ENCODE peak calls at places on chromosomes 6 and 20, in seven cellular contexts. One of them, this sample, is unnamed.

GRCh38 chr6:168533428-168533827 is 92.4 kb downstream of the SMOC2 start:
- DNase-seq in NCI-H2171 treated with DMSO at 0.1 percent for 48 hours: no peak
- DNase-seq in breast epithelium: no peak
- DNase-seq in cerebellum: no peak
- DNase-seq in fibroblast of the conjunctiva: no peak
- DNase-seq in NCI-H2081: no peak
- DNase-seq in colonic mucosa: no peak
- DNase-seq in this sample: no peak

GRCh38 chr20:32621071-32621913 is 36.2 kb upstream of the NOL4L start:
- DNase-seq in NCI-H2171 treated with DMSO at 0.1 percent for 48 hours: peak; percentile 41
- DNase-seq in breast epithelium: no peak
- DNase-seq in cerebellum: no peak
- DNase-seq in fibroblast of the conjunctiva: no peak
- DNase-seq in NCI-H2081: no peak
- DNase-seq in colonic mucosa: no peak
- DNase-seq in this sample: peak; percentile 83

GRCh38 chr6:6626227-6626626 is 37.7 kb downstream of the LY86 start:
- DNase-seq in NCI-H2171 treated with DMSO at 0.1 percent for 48 hours: peak; percentile 48
- DNase-seq in breast epithelium: no peak
- DNase-seq in cerebellum: no peak
- DNase-seq in fibroblast of the conjunctiva: no peak
- DNase-seq in NCI-H2081: no peak
- DNase-seq in colonic mucosa: no peak
- DNase-seq in this sample: no peak

GRCh38 chr6:167153523-167153959 is 4.2 kb downstream of the GPR31 start:
- DNase-seq in NCI-H2171 treated with DMSO at 0.1 percent for 48 hours: no peak
- DNase-seq in breast epithelium: no peak
- DNase-seq in cerebellum: no peak
- DNase-seq in fibroblast of the conjunctiva: no peak
- DNase-seq in NCI-H2081: no peak
- DNase-seq in colonic mucosa: no peak
- DNase-seq in this sample: no peak

GRCh38 chr6:16585805-16586204 is 175.5 kb downstream of the ATXN1 start:
- DNase-seq in NCI-H2171 treated with DMSO at 0.1 percent for 48 hours: no peak
- DNase-seq in breast epithelium: no peak
- DNase-seq in cerebellum: no peak
- DNase-seq in fibroblast of the conjunctiva: no peak
- DNase-seq in NCI-H2081: no peak
- DNase-seq in colonic mucosa: no peak
- DNase-seq in this sample: peak; percentile 65

GRCh38 chr6:169933839-169934698 is 182.6 kb downstream of the ERMARD start:
- DNase-seq in NCI-H2171 treated with DMSO at 0.1 percent for 48 hours: no peak
- DNase-seq in breast epithelium: peak; percentile 39
- DNase-seq in cerebellum: peak; percentile 77
- DNase-seq in fibroblast of the conjunctiva: no peak
- DNase-seq in NCI-H2081: no peak
- DNase-seq in colonic mucosa: peak; percentile 55
- DNase-seq in this sample: no peak

GRCh38 chr6:65566117-65566516 is 140.9 kb downstream of the EYS start:
- DNase-seq in NCI-H2171 treated with DMSO at 0.1 percent for 48 hours: no peak
- DNase-seq in breast epithelium: no peak
- DNase-seq in cerebellum: no peak
- DNase-seq in fibroblast of the conjunctiva: no peak
- DNase-seq in NCI-H2081: no peak
- DNase-seq in colonic mucosa: no peak
- DNase-seq in this sample: peak; percentile 44

GRCh38 chr6:144176043-144176442 is 25.7 kb downstream of the STX11 start:
- DNase-seq in NCI-H2171 treated with DMSO at 0.1 percent for 48 hours: no peak
- DNase-seq in breast epithelium: no peak
- DNase-seq in cerebellum: no peak
- DNase-seq in fibroblast of the conjunctiva: no peak
- DNase-seq in NCI-H2081: no peak
- DNase-seq in colonic mucosa: no peak
- DNase-seq in this sample: no peak

GRCh38 chr20:10540636-10541493 is 105.8 kb downstream of the SLX4IP start:
- DNase-seq in NCI-H2171 treated with DMSO at 0.1 percent for 48 hours: no peak
- DNase-seq in breast epithelium: no peak
- DNase-seq in cerebellum: no peak
- DNase-seq in fibroblast of the conjunctiva: peak; percentile 51
- DNase-seq in NCI-H2081: no peak
- DNase-seq in colonic mucosa: no peak
- DNase-seq in this sample: no peak

GRCh38 chr6:158570681-158570962 is 10.7 kb downstream of the TMEM181 start:
- DNase-seq in NCI-H2171 treated with DMSO at 0.1 percent for 48 hours: no peak
- DNase-seq in breast epithelium: no peak
- DNase-seq in cerebellum: no peak
- DNase-seq in fibroblast of the conjunctiva: no peak
- DNase-seq in NCI-H2081: no peak
- DNase-seq in colonic mucosa: no peak
- DNase-seq in this sample: no peak

GRCh38 chr20:1830240-1830639 is 65.0 kb upstream of the SIRPA start:
- DNase-seq in NCI-H2171 treated with DMSO at 0.1 percent for 48 hours: no peak
- DNase-seq in breast epithelium: no peak
- DNase-seq in cerebellum: no peak
- DNase-seq in fibroblast of the conjunctiva: no peak
- DNase-seq in NCI-H2081: no peak
- DNase-seq in colonic mucosa: no peak
- DNase-seq in this sample: no peak

GRCh38 chr6:106103728-106104109 is 17.6 kb downstream of the PRDM1 start:
- DNase-seq in NCI-H2171 treated with DMSO at 0.1 percent for 48 hours: no peak
- DNase-seq in breast epithelium: peak; percentile 68
- DNase-seq in cerebellum: no peak
- DNase-seq in fibroblast of the conjunctiva: no peak
- DNase-seq in NCI-H2081: no peak
- DNase-seq in colonic mucosa: peak; percentile 51
- DNase-seq in this sample: peak; percentile 52

GRCh38 chr6:52284131-52284459 is 447 bp downstream of the MCM3 start:
- DNase-seq in NCI-H2171 treated with DMSO at 0.1 percent for 48 hours: peak; percentile 62
- DNase-seq in breast epithelium: peak; percentile 26
- DNase-seq in cerebellum: no peak
- DNase-seq in fibroblast of the conjunctiva: no peak
- DNase-seq in NCI-H2081: peak; percentile 63
- DNase-seq in colonic mucosa: peak; percentile 66
- DNase-seq in this sample: peak; percentile 83

GRCh38 chr6:35354361-35355135 is 12.2 kb downstream of the PPARD start:
- DNase-seq in NCI-H2171 treated with DMSO at 0.1 percent for 48 hours: no peak
- DNase-seq in breast epithelium: no peak
- DNase-seq in cerebellum: no peak
- DNase-seq in fibroblast of the conjunctiva: no peak
- DNase-seq in NCI-H2081: no peak
- DNase-seq in colonic mucosa: no peak
- DNase-seq in this sample: no peak

GRCh38 chr6:8628063-8628462 is 192.7 kb upstream of the SLC35B3 start:
- DNase-seq in NCI-H2171 treated with DMSO at 0.1 percent for 48 hours: no peak
- DNase-seq in breast epithelium: no peak
- DNase-seq in cerebellum: no peak
- DNase-seq in fibroblast of the conjunctiva: no peak
- DNase-seq in NCI-H2081: no peak
- DNase-seq in colonic mucosa: no peak
- DNase-seq in this sample: no peak

GRCh38 chr6:28134716-28135115 is 7.0 kb upstream of the ZKSCAN8 start:
- DNase-seq in NCI-H2171 treated with DMSO at 0.1 percent for 48 hours: no peak
- DNase-seq in breast epithelium: no peak
- DNase-seq in cerebellum: no peak
- DNase-seq in fibroblast of the conjunctiva: no peak
- DNase-seq in NCI-H2081: no peak
- DNase-seq in colonic mucosa: no peak
- DNase-seq in this sample: no peak

GRCh38 chr20:10910535-10911239 is 236.9 kb upstream of the JAG1 start:
- DNase-seq in NCI-H2171 treated with DMSO at 0.1 percent for 48 hours: no peak
- DNase-seq in breast epithelium: no peak
- DNase-seq in cerebellum: no peak
- DNase-seq in fibroblast of the conjunctiva: no peak
- DNase-seq in NCI-H2081: no peak
- DNase-seq in colonic mucosa: no peak
- DNase-seq in this sample: no peak

GRCh38 chr6:54722328-54722727 is 124.2 kb upstream of the FAM83B start:
- DNase-seq in NCI-H2171 treated with DMSO at 0.1 percent for 48 hours: no peak
- DNase-seq in breast epithelium: no peak
- DNase-seq in cerebellum: no peak
- DNase-seq in fibroblast of the conjunctiva: no peak
- DNase-seq in NCI-H2081: no peak
- DNase-seq in colonic mucosa: no peak
- DNase-seq in this sample: no peak

GRCh38 chr6:67683960-67684359 is 951.1 kb upstream of the ADGRB3 start:
- DNase-seq in NCI-H2171 treated with DMSO at 0.1 percent for 48 hours: no peak
- DNase-seq in breast epithelium: no peak
- DNase-seq in cerebellum: no peak
- DNase-seq in fibroblast of the conjunctiva: peak; percentile 4
- DNase-seq in NCI-H2081: no peak
- DNase-seq in colonic mucosa: no peak
- DNase-seq in this sample: peak; percentile 66

GRCh38 chr6:79469381-79470246 is 67.6 kb downstream of the LCA5 start:
- DNase-seq in NCI-H2171 treated with DMSO at 0.1 percent for 48 hours: no peak
- DNase-seq in breast epithelium: no peak
- DNase-seq in cerebellum: no peak
- DNase-seq in fibroblast of the conjunctiva: no peak
- DNase-seq in NCI-H2081: no peak
- DNase-seq in colonic mucosa: no peak
- DNase-seq in this sample: no peak

GRCh38 chr20:3165473-3166337 is 6.0 kb upstream of the FASTKD5 start:
- DNase-seq in NCI-H2171 treated with DMSO at 0.1 percent for 48 hours: peak; percentile 95
- DNase-seq in breast epithelium: no peak
- DNase-seq in cerebellum: peak; percentile 60
- DNase-seq in fibroblast of the conjunctiva: no peak
- DNase-seq in NCI-H2081: peak; percentile 41
- DNase-seq in colonic mucosa: no peak
- DNase-seq in this sample: no peak

GRCh38 chr6:49557177-49557576 is 6.7 kb downstream of the C6orf141 start:
- DNase-seq in NCI-H2171 treated with DMSO at 0.1 percent for 48 hours: no peak
- DNase-seq in breast epithelium: no peak
- DNase-seq in cerebellum: no peak
- DNase-seq in fibroblast of the conjunctiva: no peak
- DNase-seq in NCI-H2081: peak; percentile 8
- DNase-seq in colonic mucosa: no peak
- DNase-seq in this sample: no peak

GRCh38 chr6:80215063-80215462 is 108.6 kb downstream of the BCKDHB start:
- DNase-seq in NCI-H2171 treated with DMSO at 0.1 percent for 48 hours: no peak
- DNase-seq in breast epithelium: no peak
- DNase-seq in cerebellum: no peak
- DNase-seq in fibroblast of the conjunctiva: no peak
- DNase-seq in NCI-H2081: no peak
- DNase-seq in colonic mucosa: no peak
- DNase-seq in this sample: no peak

GRCh38 chr20:21520702-21521595 is 7.1 kb upstream of the NKX2-2 start:
- DNase-seq in NCI-H2171 treated with DMSO at 0.1 percent for 48 hours: peak; percentile 40
- DNase-seq in breast epithelium: no peak
- DNase-seq in cerebellum: no peak
- DNase-seq in fibroblast of the conjunctiva: no peak
- DNase-seq in NCI-H2081: peak; percentile 71
- DNase-seq in colonic mucosa: no peak
- DNase-seq in this sample: no peak

GRCh38 chr20:51703446-51704287 is 64.5 kb downstream of the ATP9A start:
- DNase-seq in NCI-H2171 treated with DMSO at 0.1 percent for 48 hours: no peak
- DNase-seq in breast epithelium: no peak
- DNase-seq in cerebellum: no peak
- DNase-seq in fibroblast of the conjunctiva: no peak
- DNase-seq in NCI-H2081: no peak
- DNase-seq in colonic mucosa: no peak
- DNase-seq in this sample: no peak

GRCh38 chr20:10219452-10219791 is 792 bp downstream of the SNAP25 start:
- DNase-seq in NCI-H2171 treated with DMSO at 0.1 percent for 48 hours: peak; percentile 80
- DNase-seq in breast epithelium: peak; percentile 44
- DNase-seq in cerebellum: peak; percentile 60
- DNase-seq in fibroblast of the conjunctiva: peak; percentile 30
- DNase-seq in NCI-H2081: peak; percentile 72
- DNase-seq in colonic mucosa: peak; percentile 62
- DNase-seq in this sample: peak; percentile 71

GRCh38 chr6:105087571-105088211 is 92.1 kb downstream of the POPDC3 start:
- DNase-seq in NCI-H2171 treated with DMSO at 0.1 percent for 48 hours: peak; percentile 80
- DNase-seq in breast epithelium: no peak
- DNase-seq in cerebellum: peak; percentile 27
- DNase-seq in fibroblast of the conjunctiva: peak; percentile 56
- DNase-seq in NCI-H2081: peak; percentile 33
- DNase-seq in colonic mucosa: peak; percentile 35
- DNase-seq in this sample: peak; percentile 71

GRCh38 chr20:63501818-63502670 is 3.2 kb upstream of the EEF1A2 start:
- DNase-seq in NCI-H2171 treated with DMSO at 0.1 percent for 48 hours: peak; percentile 99
- DNase-seq in breast epithelium: no peak
- DNase-seq in cerebellum: peak; percentile 97
- DNase-seq in fibroblast of the conjunctiva: no peak
- DNase-seq in NCI-H2081: peak; percentile 76
- DNase-seq in colonic mucosa: no peak
- DNase-seq in this sample: no peak

GRCh38 chr20:363319-364078 is 16.6 kb downstream of the NRSN2 start:
- DNase-seq in NCI-H2171 treated with DMSO at 0.1 percent for 48 hours: no peak
- DNase-seq in breast epithelium: no peak
- DNase-seq in cerebellum: no peak
- DNase-seq in fibroblast of the conjunctiva: no peak
- DNase-seq in NCI-H2081: no peak
- DNase-seq in colonic mucosa: no peak
- DNase-seq in this sample: peak; percentile 72

GRCh38 chr6:48476257-48476656 is 365.3 kb upstream of the PTCHD4 start:
- DNase-seq in NCI-H2171 treated with DMSO at 0.1 percent for 48 hours: no peak
- DNase-seq in breast epithelium: no peak
- DNase-seq in cerebellum: no peak
- DNase-seq in fibroblast of the conjunctiva: no peak
- DNase-seq in NCI-H2081: peak; percentile 9
- DNase-seq in colonic mucosa: no peak
- DNase-seq in this sample: peak; percentile 7

GRCh38 chr6:88512951-88513350 is 346.8 kb upstream of the CNR1 start:
- DNase-seq in NCI-H2171 treated with DMSO at 0.1 percent for 48 hours: no peak
- DNase-seq in breast epithelium: no peak
- DNase-seq in cerebellum: peak; percentile 75
- DNase-seq in fibroblast of the conjunctiva: no peak
- DNase-seq in NCI-H2081: no peak
- DNase-seq in colonic mucosa: no peak
- DNase-seq in this sample: no peak

GRCh38 chr6:168451805-168452204 is 10.8 kb downstream of the SMOC2 start:
- DNase-seq in NCI-H2171 treated with DMSO at 0.1 percent for 48 hours: no peak
- DNase-seq in breast epithelium: no peak
- DNase-seq in cerebellum: no peak
- DNase-seq in fibroblast of the conjunctiva: no peak
- DNase-seq in NCI-H2081: peak; percentile 75
- DNase-seq in colonic mucosa: no peak
- DNase-seq in this sample: no peak

This sample was measured in OCI-M1.